ENCODE peak calls at places on chromosomes 7 and 10, in four cellular contexts. One of them, this sample, is unnamed.

GRCh38 chr10:97701438-97702064 is 12.0 kb upstream of the MARVELD1 start:
- DNase-seq in K562: peak
- DNase-seq in GM12878: no peak
- DNase-seq in GM12891: peak
- DNase-seq in this sample: no peak

GRCh38 chr10:110530131-110530831 is 32.6 kb downstream of the DUSP5 start:
- DNase-seq in K562: no peak
- DNase-seq in GM12878: no peak
- DNase-seq in GM12891: no peak
- DNase-seq in this sample: no peak

GRCh38 chr10:8013011-8013410 is 41.5 kb upstream of the GATA3 start:
- DNase-seq in GM12891: no peak
- DNase-seq in K562: no peak
- DNase-seq in GM12878: no peak
- DNase-seq in this sample: no peak

GRCh38 chr10:69880301-69881081 is 78.8 kb downstream of the COL13A1 start:
- DNase-seq in GM12878: no peak
- DNase-seq in GM12891: no peak
- DNase-seq in K562: no peak
- DNase-seq in this sample: no peak

GRCh38 chr10:71974489-71975011 is 10.4 kb downstream of the CHST3 start:
- DNase-seq in K562: no peak
- DNase-seq in GM12891: peak
- DNase-seq in GM12878: no peak
- DNase-seq in this sample: no peak

GRCh38 chr7:77753173-77753572 is 45.1 kb downstream of the TMEM60 start:
- DNase-seq in GM12891: no peak
- DNase-seq in GM12878: no peak
- DNase-seq in K562: no peak
- DNase-seq in this sample: no peak

GRCh38 chr10:119509909-119510451 is 32.5 kb downstream of the RGS10 start:
- DNase-seq in GM12891: no peak
- DNase-seq in K562: no peak
- DNase-seq in GM12878: no peak
- DNase-seq in this sample: no peak

GRCh38 chr10:100506596-100507356 is 12.9 kb downstream of the SEC31B start:
- DNase-seq in GM12878: no peak
- DNase-seq in K562: no peak
- DNase-seq in GM12891: no peak
- DNase-seq in this sample: no peak

GRCh38 chr7:3915337-3915865 is 614.3 kb downstream of the SDK1 start:
- DNase-seq in GM12891: no peak
- DNase-seq in K562: no peak
- DNase-seq in GM12878: no peak
- DNase-seq in this sample: no peak

GRCh38 chr7:124643196-124643850 is 122.3 kb downstream of the GPR37 start:
- DNase-seq in GM12891: no peak
- DNase-seq in K562: no peak
- DNase-seq in GM12878: no peak
- DNase-seq in this sample: no peak

GRCh38 chr10:71255817-71256660 is 43.7 kb downstream of the UNC5B start:
- DNase-seq in GM12891: no peak
- DNase-seq in K562: no peak
- DNase-seq in GM12878: no peak
- DNase-seq in this sample: no peak

GRCh38 chr10:132850246-132850645 is 64.3 kb upstream of the NKX6-2 start:
- DNase-seq in K562: no peak
- DNase-seq in GM12878: no peak
- DNase-seq in GM12891: no peak
- DNase-seq in this sample: no peak

GRCh38 chr7:1174881-1175596 is 15.0 kb upstream of the ZFAND2A start:
- DNase-seq in GM12878: no peak
- DNase-seq in GM12891: no peak
- DNase-seq in K562: no peak
- DNase-seq in this sample: no peak

GRCh38 chr7:80078159-80078731 is 56.4 kb upstream of the GNAI1 start:
- DNase-seq in GM12891: no peak
- DNase-seq in K562: no peak
- DNase-seq in GM12878: no peak
- DNase-seq in this sample: no peak

GRCh38 chr7:33423646-33424020 is 294.3 kb downstream of the BBS9 start:
- DNase-seq in GM12891: peak
- DNase-seq in K562: peak
- DNase-seq in GM12878: peak
- DNase-seq in this sample: no peak

GRCh38 chr7:26681819-26682418 is 182.5 kb downstream of the SKAP2 start:
- DNase-seq in K562: peak
- DNase-seq in GM12878: no peak
- DNase-seq in GM12891: no peak
- DNase-seq in this sample: no peak

GRCh38 chr10:58653139-58653538 is 140.5 kb downstream of the BICC1 start:
- DNase-seq in K562: no peak
- DNase-seq in GM12878: no peak
- DNase-seq in GM12891: no peak
- DNase-seq in this sample: no peak

DNA sequence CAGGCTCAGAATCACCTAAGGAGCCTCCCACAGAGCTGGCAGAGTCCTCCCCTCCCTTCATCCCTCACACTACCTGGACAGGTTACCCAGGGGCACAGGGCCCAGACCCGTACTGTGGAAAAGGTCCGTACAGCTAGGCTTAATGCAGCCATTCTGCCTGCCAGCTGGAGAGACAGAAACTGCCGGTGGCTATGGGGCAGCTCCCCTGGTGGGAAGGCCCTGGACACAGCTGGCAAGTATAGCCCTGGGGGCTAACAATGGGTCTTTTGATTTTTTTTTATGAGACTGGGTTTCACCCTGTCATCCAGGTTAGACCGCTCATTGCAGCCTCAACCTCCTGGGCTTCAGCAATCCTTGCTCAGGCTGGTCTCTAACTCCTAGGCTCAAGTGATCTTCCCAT is 68.3 kb downstream of the GNA12 start:
- DNase-seq in GM12891: no peak
- DNase-seq in K562: no peak
- DNase-seq in GM12878: no peak
- DNase-seq in this sample: no peak
- TF ChIP-seq SPI1 in GM12891: no peak
- TF ChIP-seq SPI1 in K562: no peak
- TF ChIP-seq SPI1 in GM12878: no peak
- TF ChIP-seq SPI1 in this sample: no peak

GRCh38 chr7:84876036-84876821 is 310.6 kb downstream of the SEMA3D start:
- DNase-seq in GM12891: no peak
- DNase-seq in GM12878: no peak
- DNase-seq in K562: no peak
- DNase-seq in this sample: no peak
- TF ChIP-seq SPI1 in GM12891: no peak
- TF ChIP-seq SPI1 in GM12878: no peak
- TF ChIP-seq SPI1 in K562: no peak
- TF ChIP-seq SPI1 in this sample: no peak

GRCh38 chr7:39270018-39270417 is 292.3 kb downstream of the POU6F2 start:
- DNase-seq in K562: no peak
- DNase-seq in GM12878: no peak
- DNase-seq in GM12891: no peak
- DNase-seq in this sample: no peak

GRCh38 chr7:39272111-39272510 is 294.1 kb upstream of the YAE1 start:
- DNase-seq in GM12878: no peak
- DNase-seq in K562: no peak
- DNase-seq in GM12891: no peak
- DNase-seq in this sample: no peak

GRCh38 chr7:39272676-39273075 is 293.5 kb upstream of the YAE1 start:
- DNase-seq in GM12878: no peak
- DNase-seq in K562: no peak
- DNase-seq in GM12891: no peak
- DNase-seq in this sample: no peak

GRCh38 chr7:39269034-39269433 is 291.3 kb downstream of the POU6F2 start:
- DNase-seq in GM12891: no peak
- DNase-seq in K562: no peak
- DNase-seq in GM12878: no peak
- DNase-seq in this sample: no peak

GRCh38 chr7:39271386-39271785 is 293.7 kb downstream of the POU6F2 start:
- DNase-seq in GM12891: no peak
- DNase-seq in K562: no peak
- DNase-seq in GM12878: no peak
- DNase-seq in this sample: no peak
- TF ChIP-seq SPI1 in GM12891: no peak
- TF ChIP-seq SPI1 in K562: no peak
- TF ChIP-seq SPI1 in GM12878: no peak
- TF ChIP-seq SPI1 in this sample: no peak

GRCh38 chr10:127576751-127577161 is 27.6 kb downstream of the NPS start:
- DNase-seq in GM12891: no peak
- DNase-seq in GM12878: no peak
- DNase-seq in K562: no peak
- DNase-seq in this sample: no peak
- TF ChIP-seq SPI1 in GM12891: no peak
- TF ChIP-seq SPI1 in GM12878: no peak
- TF ChIP-seq SPI1 in K562: no peak
- TF ChIP-seq SPI1 in this sample: no peak

GRCh38 chr7:147547252-147547897 is 1043.2 kb upstream of the C7orf33 start:
- DNase-seq in GM12878: no peak
- DNase-seq in K562: no peak
- DNase-seq in GM12891: no peak
- DNase-seq in this sample: peak
- TF ChIP-seq SPI1 in GM12878: no peak
- TF ChIP-seq SPI1 in K562: no peak
- TF ChIP-seq SPI1 in GM12891: no peak
- TF ChIP-seq SPI1 in this sample: no peak

DNA sequence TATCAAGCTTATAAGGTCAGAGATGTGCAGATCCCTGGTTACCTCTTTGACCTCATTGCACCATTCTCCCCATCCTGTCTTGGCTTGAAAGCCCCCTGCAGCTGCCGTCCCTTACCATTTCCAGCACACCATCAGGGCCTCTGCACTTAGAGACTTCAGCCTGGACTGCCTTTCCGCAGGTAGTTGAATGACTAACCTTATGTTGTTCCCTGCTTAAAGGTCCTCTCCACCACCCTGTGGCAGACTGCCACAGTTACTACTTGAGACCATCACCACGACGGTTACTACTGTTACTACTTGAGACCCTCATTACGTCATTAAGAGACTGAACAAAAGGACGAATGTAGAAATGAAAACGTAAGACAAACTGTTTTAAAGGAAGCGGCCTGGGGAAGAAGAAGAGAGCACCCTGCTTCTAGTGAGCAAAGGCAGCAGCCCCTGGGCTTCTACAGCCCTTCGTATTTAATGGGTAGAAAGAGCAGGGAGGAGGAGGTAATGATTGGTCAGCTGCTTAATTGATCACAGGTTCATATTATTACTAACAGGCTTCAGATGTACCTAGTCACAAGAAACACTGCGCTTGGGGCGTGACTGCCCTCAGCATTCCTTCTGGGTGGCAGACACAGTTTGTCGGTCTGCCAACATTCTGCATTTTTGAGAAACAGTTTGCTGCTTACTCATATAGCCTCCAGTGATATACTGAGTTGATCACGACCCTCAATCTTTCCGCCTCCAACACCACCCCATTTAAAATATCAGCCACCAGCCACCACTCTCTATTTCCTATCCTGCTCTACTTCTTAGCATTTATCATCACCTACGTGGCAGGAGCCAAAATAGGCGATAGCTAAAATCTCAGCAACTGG is 74.1 kb upstream of the PARD3 start:
- DNase-seq in K562: no peak
- DNase-seq in GM12878: no peak
- DNase-seq in GM12891: no peak
- DNase-seq in this sample: no peak
- TF ChIP-seq SPI1 in K562: no peak
- TF ChIP-seq SPI1 in GM12878: no peak
- TF ChIP-seq SPI1 in GM12891: no peak
- TF ChIP-seq SPI1 in this sample: no peak

GRCh38 chr7:36096460-36097095 is 56.5 kb upstream of the EEPD1 start:
- DNase-seq in K562: no peak
- DNase-seq in GM12878: no peak
- DNase-seq in GM12891: no peak
- DNase-seq in this sample: no peak
- TF ChIP-seq SPI1 in K562: no peak
- TF ChIP-seq SPI1 in GM12878: no peak
- TF ChIP-seq SPI1 in GM12891: no peak
- TF ChIP-seq SPI1 in this sample: no peak

This sample was measured in HL-60.